ENCODE peak calls at places on chromosome 18, in five cellular contexts. One of them, this sample, is unnamed.

GRCh38 chr18:79221136-79221535 is 151.9 kb downstream of the ATP9B start:
- DNase-seq in AG04450: no peak
- DNase-seq in coronary artery: no peak
- DNase-seq in aorta: no peak
- DNase-seq in B cell: no peak
- DNase-seq in this sample: peak; percentile 66

GRCh38 chr18:74281639-74282358 is 10.0 kb downstream of the CYB5A start:
- DNase-seq in B cell: no peak
- DNase-seq in aorta: no peak
- DNase-seq in coronary artery: no peak
- DNase-seq in AG04450: no peak
- DNase-seq in this sample: peak; percentile 32

GRCh38 chr18:47736376-47737140 is 193.9 kb downstream of the SMAD2 start:
- DNase-seq in AG04450: no peak
- DNase-seq in aorta: no peak
- DNase-seq in coronary artery: peak; percentile 33
- DNase-seq in B cell: peak; percentile 6
- DNase-seq in this sample: no peak

GRCh38 chr18:64017870-64018269 is 48.0 kb downstream of the SERPINB8 start:
- DNase-seq in aorta: no peak
- DNase-seq in B cell: no peak
- DNase-seq in AG04450: no peak
- DNase-seq in coronary artery: no peak
- DNase-seq in this sample: peak; percentile 26

GRCh38 chr18:5894613-5895299 is 566 bp downstream of the TMEM200C start:
- DNase-seq in aorta: peak; percentile 75
- DNase-seq in AG04450: no peak
- DNase-seq in coronary artery: no peak
- DNase-seq in B cell: no peak
- DNase-seq in this sample: no peak

GRCh38 chr18:44943201-44943881 is 262.7 kb downstream of the SETBP1 start:
- DNase-seq in AG04450: no peak
- DNase-seq in aorta: no peak
- DNase-seq in coronary artery: no peak
- DNase-seq in B cell: no peak
- DNase-seq in this sample: no peak

GRCh38 chr18:331231-331771 is 63.5 kb upstream of the THOC1 start:
- DNase-seq in coronary artery: no peak
- DNase-seq in aorta: no peak
- DNase-seq in AG04450: no peak
- DNase-seq in B cell: no peak
- DNase-seq in this sample: peak; percentile 2

GRCh38 chr18:54506516-54507261 is 84.4 kb upstream of the DYNAP start:
- DNase-seq in aorta: no peak
- DNase-seq in AG04450: no peak
- DNase-seq in B cell: no peak
- DNase-seq in coronary artery: no peak
- DNase-seq in this sample: no peak

GRCh38 chr18:50630895-50631294 is 71.0 kb downstream of the MAPK4 start:
- DNase-seq in AG04450: no peak
- DNase-seq in B cell: no peak
- DNase-seq in coronary artery: no peak
- DNase-seq in aorta: no peak
- DNase-seq in this sample: peak; percentile 50

GRCh38 chr18:43526436-43527150 is 249.3 kb upstream of the SYT4 start:
- DNase-seq in coronary artery: no peak
- DNase-seq in AG04450: no peak
- DNase-seq in aorta: no peak
- DNase-seq in B cell: no peak
- DNase-seq in this sample: no peak

GRCh38 chr18:48940854-48941531 is 9.8 kb downstream of the SMAD7 start:
- DNase-seq in coronary artery: no peak
- DNase-seq in B cell: peak; percentile 81
- DNase-seq in AG04450: no peak
- DNase-seq in aorta: no peak
- DNase-seq in this sample: peak; percentile 51

GRCh38 chr18:11689031-11689971 is at the start of gene GNAL:
- DNase-seq in coronary artery: peak; percentile 84
- DNase-seq in B cell: no peak
- DNase-seq in aorta: peak; percentile 92
- DNase-seq in AG04450: peak; percentile 67
- DNase-seq in this sample: peak; percentile 39

GRCh38 chr18:70339915-70340314 is 51.1 kb downstream of the SOCS6 start:
- DNase-seq in AG04450: no peak
- DNase-seq in B cell: no peak
- DNase-seq in coronary artery: no peak
- DNase-seq in aorta: no peak
- DNase-seq in this sample: no peak

GRCh38 chr18:51251625-51252024 is 54.1 kb upstream of the MEX3C start:
- DNase-seq in AG04450: no peak
- DNase-seq in coronary artery: no peak
- DNase-seq in aorta: no peak
- DNase-seq in B cell: peak; percentile 88
- DNase-seq in this sample: no peak

GRCh38 chr18:79507546-79508480 is 112.1 kb downstream of the NFATC1 start:
- DNase-seq in B cell: peak; percentile 50
- DNase-seq in aorta: peak; percentile 93
- DNase-seq in coronary artery: peak; percentile 90
- DNase-seq in AG04450: no peak
- DNase-seq in this sample: no peak

GRCh38 chr18:21490745-21491144 is 109.8 kb downstream of the ESCO1 start:
- DNase-seq in aorta: no peak
- DNase-seq in B cell: no peak
- DNase-seq in coronary artery: no peak
- DNase-seq in AG04450: no peak
- DNase-seq in this sample: no peak

GRCh38 chr18:44458777-44459176 is 221.9 kb upstream of the SETBP1 start:
- DNase-seq in aorta: no peak
- DNase-seq in coronary artery: no peak
- DNase-seq in AG04450: no peak
- DNase-seq in B cell: no peak
- DNase-seq in this sample: no peak

GRCh38 chr18:11887305-11888262 is 20.5 kb downstream of the MPPE1 start:
- DNase-seq in AG04450: no peak
- DNase-seq in B cell: no peak
- DNase-seq in coronary artery: no peak
- DNase-seq in aorta: no peak
- DNase-seq in this sample: no peak

GRCh38 chr18:23756590-23757540 is 67.6 kb downstream of the LAMA3 start:
- DNase-seq in AG04450: no peak
- DNase-seq in coronary artery: no peak
- DNase-seq in aorta: no peak
- DNase-seq in B cell: no peak
- DNase-seq in this sample: no peak

GRCh38 chr18:31149351-31149750 is 13.3 kb downstream of the DSC1 start:
- DNase-seq in B cell: no peak
- DNase-seq in aorta: no peak
- DNase-seq in coronary artery: no peak
- DNase-seq in AG04450: no peak
- DNase-seq in this sample: no peak

GRCh38 chr18:25283769-25284168 is 68.2 kb downstream of the ZNF521 start:
- DNase-seq in coronary artery: no peak
- DNase-seq in B cell: no peak
- DNase-seq in aorta: no peak
- DNase-seq in AG04450: no peak
- DNase-seq in this sample: no peak

GRCh38 chr18:12652861-12653401 is 5.0 kb downstream of the SPIRE1 start:
- DNase-seq in coronary artery: no peak
- DNase-seq in AG04450: no peak
- DNase-seq in aorta: no peak
- DNase-seq in B cell: no peak
- DNase-seq in this sample: no peak

GRCh38 chr18:43662657-43663056 is 385.4 kb upstream of the SYT4 start:
- DNase-seq in coronary artery: no peak
- DNase-seq in aorta: no peak
- DNase-seq in B cell: no peak
- DNase-seq in AG04450: peak; percentile 80
- DNase-seq in this sample: no peak

GRCh38 chr18:44848931-44849330 is 168.2 kb downstream of the SETBP1 start:
- DNase-seq in aorta: no peak
- DNase-seq in coronary artery: no peak
- DNase-seq in B cell: no peak
- DNase-seq in AG04450: no peak
- DNase-seq in this sample: peak; percentile 70

GRCh38 chr18:48732767-48733424 is 194.1 kb downstream of the CTIF start:
- DNase-seq in B cell: no peak
- DNase-seq in AG04450: no peak
- DNase-seq in aorta: peak; percentile 55
- DNase-seq in coronary artery: no peak
- DNase-seq in this sample: no peak

GRCh38 chr18:47968721-47969120 is 38.3 kb upstream of the SMAD2 start:
- DNase-seq in B cell: no peak
- DNase-seq in aorta: no peak
- DNase-seq in coronary artery: no peak
- DNase-seq in AG04450: no peak
- DNase-seq in this sample: no peak

GRCh38 chr18:2905802-2906521 is 59.2 kb downstream of the EMILIN2 start:
- DNase-seq in aorta: peak; percentile 89
- DNase-seq in AG04450: no peak
- DNase-seq in coronary artery: peak; percentile 67
- DNase-seq in B cell: no peak
- DNase-seq in this sample: no peak

GRCh38 chr18:62991959-62992358 is 276.6 kb downstream of the PHLPP1 start:
- DNase-seq in aorta: no peak
- DNase-seq in coronary artery: no peak
- DNase-seq in AG04450: no peak
- DNase-seq in B cell: no peak
- DNase-seq in this sample: no peak

GRCh38 chr18:6821346-6821745 is 91.8 kb downstream of the ARHGAP28 start:
- DNase-seq in B cell: no peak
- DNase-seq in aorta: no peak
- DNase-seq in coronary artery: no peak
- DNase-seq in AG04450: no peak
- DNase-seq in this sample: no peak

This sample was measured in cerebellar cortex.